ENCODE peak calls at places on chromosome 6, in five cellular contexts. K is GM12865; N is Karpas-422; P is central memory CD4-positive, alpha-beta T cell; E is foreskin fibroblast. M is an unnamed sample.

GRCh38 chr6:106885659-106886058 is 88.9 kb downstream of the CD24 start:
- DNase-seq in K (no peak), N (no peak), P (no peak), E (no peak), M (no peak)

GRCh38 chr6:16964553-16965499 is 137.0 kb upstream of the STMND1 start:
- DNase-seq in K (peak), N (peak), P (peak), E (peak), M (peak)

GRCh38 chr6:169938262-169938701 is 186.9 kb downstream of the ERMARD start:
- DNase-seq in K (no peak), N (no peak), P (no peak), E (no peak), M (no peak)

GRCh38 chr6:82989891-82990290 is 75.8 kb downstream of the UBE3D start:
- DNase-seq in K (no peak), N (no peak), P (no peak), E (no peak), M (no peak)

GRCh38 chr6:42313941-42314570 is 96.4 kb upstream of the MRPS10 start:
- DNase-seq in K (no peak), N (no peak), P (no peak), E (peak), M (peak)

GRCh38 chr6:117518870-117519269 is 36.4 kb downstream of the DCBLD1 start:
- DNase-seq in K (no peak), N (no peak), P (no peak), E (no peak), M (no peak)

GRCh38 chr6:127914240-127914639 is 13.4 kb upstream of the THEMIS start:
- DNase-seq in K (no peak), N (no peak), P (no peak), E (no peak), M (no peak)

GRCh38 chr6:104540743-104541142 is 319.0 kb downstream of the HACE1 start:
- DNase-seq in K (no peak), N (no peak), P (no peak), E (no peak), M (peak)

GRCh38 chr6:33118525-33119123 is 42.8 kb downstream of the HLA-DPB1 start:
- DNase-seq in K (peak), N (peak), P (peak), E (peak), M (peak)

GRCh38 chr6:118648866-118649554 is 2.4 kb downstream of the CEP85L start:
- DNase-seq in K (no peak), N (no peak), P (no peak), E (peak), M (no peak)

GRCh38 chr6:37059344-37060194 is 54.1 kb downstream of the FGD2 start:
- DNase-seq in K (peak), N (no peak), P (no peak), E (peak), M (peak)

GRCh38 chr6:38067263-38067980 is 247.9 kb downstream of the ZFAND3 start:
- DNase-seq in K (no peak), N (no peak), P (no peak), E (no peak), M (no peak)

GRCh38 chr6:35049885-35050284 is 91.3 kb downstream of the TCP11 start:
- DNase-seq in K (no peak), N (no peak), P (no peak), E (peak), M (peak)

GRCh38 chr6:70599187-70599586 is 32.5 kb downstream of the SDHAF4 start:
- DNase-seq in K (no peak), N (no peak), P (peak), E (no peak), M (no peak)

GRCh38 chr6:47509937-47510336 is 32.3 kb downstream of the CD2AP start:
- DNase-seq in K (no peak), N (no peak), P (no peak), E (no peak), M (no peak)

GRCh38 chr6:56510984-56511531 is 131.6 kb downstream of the DST start:
- DNase-seq in K (no peak), N (no peak), P (no peak), E (no peak), M (no peak)

GRCh38 chr6:106283476-106283875 is 42.1 kb downstream of the ATG5 start:
- DNase-seq in K (no peak), N (no peak), P (no peak), E (no peak), M (no peak)

GRCh38 chr6:136524339-136524935 is 25.8 kb downstream of the MAP7 start:
- DNase-seq in K (no peak), N (no peak), P (no peak), E (no peak), M (no peak)

GRCh38 chr6:46014511-46015118 is 1.0 kb downstream of the CLIC5 start:
- DNase-seq in K (no peak), N (no peak), P (peak), E (no peak), M (no peak)

GRCh38 chr6:144989319-144990099 is 704.4 kb downstream of the UTRN start:
- DNase-seq in K (no peak), N (no peak), P (no peak), E (peak), M (no peak)

GRCh38 chr6:137013738-137014602 is 30.8 kb downstream of the IL20RA start:
- DNase-seq in K (no peak), N (peak), P (no peak), E (peak), M (peak)

GRCh38 chr6:144285798-144286502 is 815 bp downstream of the UTRN start:
- DNase-seq in K (peak), N (no peak), P (peak), E (peak), M (peak)

GRCh38 chr6:131831392-131831791 is 23.6 kb downstream of the ENPP1 start:
- DNase-seq in K (no peak), N (no peak), P (no peak), E (peak), M (no peak)

GRCh38 chr6:43714311-43715055 is 26.9 kb upstream of the MRPS18A start:
- DNase-seq in K (peak), N (peak), P (no peak), E (no peak), M (no peak)

GRCh38 chr6:127606131-127606562 is 29.2 kb downstream of the C6orf58 start:
- DNase-seq in K (peak), N (peak), P (no peak), E (peak), M (peak)

GRCh38 chr6:170404697-170405096 is 98.1 kb downstream of the FAM120B start:
- DNase-seq in K (no peak), N (no peak), P (no peak), E (no peak), M (no peak)

GRCh38 chr6:53179961-53180651 is 31.5 kb upstream of the GCM1 start:
- DNase-seq in K (no peak), N (no peak), P (peak), E (no peak), M (peak)

GRCh38 chr6:37785688-37786270 is 33.7 kb upstream of the ZFAND3 start:
- DNase-seq in K (no peak), N (no peak), P (no peak), E (peak), M (no peak)

GRCh38 chr6:92790381-92790780 is 629.0 kb downstream of the EPHA7 start:
- DNase-seq in K (peak), N (no peak), P (no peak), E (no peak), M (no peak)

GRCh38 chr6:18260448-18261106 is 3.8 kb downstream of the DEK start:
- DNase-seq in K (peak), N (peak), P (no peak), E (peak), M (no peak)

GRCh38 chr6:166434336-166434735 is 51.6 kb upstream of the MPC1 start:
- DNase-seq in K (no peak), N (no peak), P (no peak), E (no peak), M (no peak)

GRCh38 chr6:71164890-71165289 is 123.7 kb upstream of the OGFRL1 start:
- DNase-seq in K (no peak), N (no peak), P (no peak), E (no peak), M (no peak)

GRCh38 chr6:125789576-125790402 is 971 bp upstream of the NCOA7 start:
- DNase-seq in K (peak), N (peak), P (peak), E (no peak), M (peak)

GRCh38 chr6:170292778-170293164 is 1.9 kb upstream of the DLL1 start:
- DNase-seq in K (no peak), N (no peak), P (no peak), E (no peak), M (no peak)

GRCh38 chr6:6270948-6271347 is 49.5 kb downstream of the F13A1 start:
- DNase-seq in K (no peak), N (no peak), P (no peak), E (no peak), M (no peak)

M was measured in hepatic stellate cell.